ENCODE peak calls at places on chromosomes 16 and 17, in seven cellular contexts. One of them, this sample, is unnamed.

GRCh38 chr17:43667506-43668438 is 6.0 kb upstream of the MEOX1 start:
- DNase-seq in GM06990: no peak
- DNase-seq in Caco-2: peak
- DNase-seq in fibroblast of pulmonary artery: peak
- DNase-seq in hepatocyte: peak
- DNase-seq in IMR-90: peak
- DNase-seq in BJ: no peak
- DNase-seq in this sample: no peak

GRCh38 chr17:71237903-71238538 is 882.8 kb upstream of the SOX9 start:
- DNase-seq in IMR-90: peak
- DNase-seq in GM06990: no peak
- DNase-seq in hepatocyte: peak
- DNase-seq in BJ: no peak
- DNase-seq in fibroblast of pulmonary artery: peak
- DNase-seq in Caco-2: peak
- DNase-seq in this sample: peak

GRCh38 chr17:35542990-35543389 is 5.5 kb upstream of the SLFN12L start:
- DNase-seq in GM06990: no peak
- DNase-seq in hepatocyte: no peak
- DNase-seq in IMR-90: no peak
- DNase-seq in BJ: no peak
- DNase-seq in Caco-2: no peak
- DNase-seq in fibroblast of pulmonary artery: no peak
- DNase-seq in this sample: no peak

GRCh38 chr17:51604299-51605020 is 344.1 kb downstream of the UTP18 start:
- DNase-seq in BJ: no peak
- DNase-seq in hepatocyte: no peak
- DNase-seq in GM06990: no peak
- DNase-seq in IMR-90: no peak
- DNase-seq in Caco-2: no peak
- DNase-seq in fibroblast of pulmonary artery: no peak
- DNase-seq in this sample: no peak

GRCh38 chr17:57565119-57565635 is 179.9 kb downstream of the CCDC182 start:
- DNase-seq in BJ: no peak
- DNase-seq in Caco-2: no peak
- DNase-seq in GM06990: no peak
- DNase-seq in hepatocyte: no peak
- DNase-seq in fibroblast of pulmonary artery: no peak
- DNase-seq in IMR-90: no peak
- DNase-seq in this sample: no peak

GRCh38 chr16:84360170-84360569 is 8.2 kb upstream of the ATP2C2 start:
- DNase-seq in GM06990: no peak
- DNase-seq in IMR-90: peak
- DNase-seq in hepatocyte: no peak
- DNase-seq in BJ: no peak
- DNase-seq in fibroblast of pulmonary artery: no peak
- DNase-seq in Caco-2: no peak
- DNase-seq in this sample: no peak

GRCh38 chr16:84851192-84852127 is 31.7 kb downstream of the CRISPLD2 start:
- DNase-seq in hepatocyte: peak
- DNase-seq in Caco-2: peak
- DNase-seq in GM06990: no peak
- DNase-seq in BJ: peak
- DNase-seq in fibroblast of pulmonary artery: peak
- DNase-seq in IMR-90: peak
- DNase-seq in this sample: peak

GRCh38 chr16:89422527-89422904 is 67.8 kb downstream of the ANKRD11 start:
- DNase-seq in Caco-2: no peak
- DNase-seq in GM06990: peak
- DNase-seq in fibroblast of pulmonary artery: peak
- DNase-seq in hepatocyte: no peak
- DNase-seq in BJ: no peak
- DNase-seq in IMR-90: peak
- DNase-seq in this sample: no peak

GRCh38 chr17:13256545-13256944 is 238.7 kb upstream of the ELAC2 start:
- DNase-seq in hepatocyte: no peak
- DNase-seq in IMR-90: no peak
- DNase-seq in fibroblast of pulmonary artery: no peak
- DNase-seq in BJ: no peak
- DNase-seq in Caco-2: no peak
- DNase-seq in GM06990: no peak
- DNase-seq in this sample: no peak

GRCh38 chr16:24499193-24499814 is 40.1 kb upstream of the RBBP6 start:
- DNase-seq in BJ: no peak
- DNase-seq in IMR-90: peak
- DNase-seq in fibroblast of pulmonary artery: peak
- DNase-seq in Caco-2: peak
- DNase-seq in hepatocyte: peak
- DNase-seq in GM06990: no peak
- DNase-seq in this sample: no peak

GRCh38 chr17:82662711-82663261 is 14.5 kb upstream of the WDR45B start:
- DNase-seq in GM06990: no peak
- DNase-seq in BJ: no peak
- DNase-seq in Caco-2: no peak
- DNase-seq in hepatocyte: no peak
- DNase-seq in IMR-90: no peak
- DNase-seq in fibroblast of pulmonary artery: no peak
- DNase-seq in this sample: no peak

GRCh38 chr17:73549841-73550430 is 94.3 kb downstream of the SDK2 start:
- DNase-seq in Caco-2: no peak
- DNase-seq in GM06990: no peak
- DNase-seq in IMR-90: no peak
- DNase-seq in fibroblast of pulmonary artery: no peak
- DNase-seq in hepatocyte: no peak
- DNase-seq in BJ: no peak
- DNase-seq in this sample: no peak

GRCh38 chr16:56450275-56450889 is 750 bp downstream of the NUDT21 start:
- DNase-seq in hepatocyte: peak
- DNase-seq in Caco-2: peak
- DNase-seq in GM06990: peak
- DNase-seq in BJ: no peak
- DNase-seq in IMR-90: peak
- DNase-seq in fibroblast of pulmonary artery: peak
- DNase-seq in this sample: no peak

GRCh38 chr16:11253009-11253994 is 2.7 kb downstream of the SOCS1 start:
- DNase-seq in GM06990: peak
- DNase-seq in Caco-2: no peak
- DNase-seq in hepatocyte: no peak
- DNase-seq in IMR-90: peak
- DNase-seq in BJ: no peak
- DNase-seq in fibroblast of pulmonary artery: no peak
- DNase-seq in this sample: no peak

GRCh38 chr17:79627766-79628690 is 17.2 kb upstream of the RBFOX3 start:
- DNase-seq in GM06990: no peak
- DNase-seq in IMR-90: no peak
- DNase-seq in BJ: no peak
- DNase-seq in Caco-2: no peak
- DNase-seq in fibroblast of pulmonary artery: no peak
- DNase-seq in hepatocyte: no peak
- DNase-seq in this sample: no peak

GRCh38 chr17:55265434-55266021 is 768 bp downstream of the HLF start:
- DNase-seq in hepatocyte: no peak
- DNase-seq in BJ: no peak
- DNase-seq in IMR-90: no peak
- DNase-seq in fibroblast of pulmonary artery: no peak
- DNase-seq in Caco-2: peak
- DNase-seq in GM06990: peak
- DNase-seq in this sample: no peak

GRCh38 chr16:25151996-25152395 is 40.5 kb downstream of the LCMT1 start:
- DNase-seq in fibroblast of pulmonary artery: peak
- DNase-seq in IMR-90: peak
- DNase-seq in GM06990: no peak
- DNase-seq in BJ: peak
- DNase-seq in Caco-2: no peak
- DNase-seq in hepatocyte: no peak
- DNase-seq in this sample: peak

DNA sequence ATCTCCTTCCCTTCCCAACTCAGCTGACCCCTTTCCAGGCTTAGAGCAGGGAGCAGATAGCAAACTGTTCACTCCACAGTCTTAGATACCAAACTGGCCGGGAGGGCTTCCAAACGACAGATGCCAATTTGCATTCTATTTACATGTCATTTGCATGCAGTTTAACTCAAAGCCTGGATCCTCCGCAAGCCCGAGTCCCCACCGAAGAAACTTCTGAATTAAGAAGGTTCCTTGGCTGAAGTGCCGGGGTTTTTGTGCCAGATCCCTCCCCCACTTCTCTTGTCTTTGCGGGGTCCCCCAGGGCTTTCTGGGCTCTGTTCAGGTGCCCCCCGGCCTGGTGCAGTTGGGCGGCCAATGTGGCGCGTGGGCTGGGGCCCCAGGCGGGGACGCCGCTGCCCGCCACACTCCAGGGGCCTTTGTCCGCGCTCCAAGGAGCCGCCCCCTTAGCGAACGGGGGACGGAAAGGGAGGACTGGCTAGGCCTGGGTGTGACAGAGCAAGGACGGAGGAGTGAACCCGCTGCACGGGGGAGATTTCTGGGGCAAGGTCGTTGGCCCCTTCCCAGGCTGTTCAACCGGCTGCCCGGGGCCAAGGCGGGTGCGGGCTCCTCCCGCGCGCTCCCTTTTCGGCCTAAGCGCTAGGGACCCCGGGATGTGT is 1.2 kb downstream of the GPRC5B start:
- DNase-seq in Caco-2: peak
- DNase-seq in fibroblast of pulmonary artery: peak
- DNase-seq in hepatocyte: peak
- DNase-seq in IMR-90: peak
- DNase-seq in GM06990: no peak
- DNase-seq in BJ: no peak
- DNase-seq in this sample: peak
- H3K4me3 ChIP-seq in Caco-2: peak
- H3K4me3 ChIP-seq in fibroblast of pulmonary artery: peak
- H3K4me3 ChIP-seq in hepatocyte: peak
- H3K4me3 ChIP-seq in IMR-90: peak
- H3K4me3 ChIP-seq in GM06990: no peak
- H3K4me3 ChIP-seq in BJ: peak
- H3K4me3 ChIP-seq in this sample: peak

DNA sequence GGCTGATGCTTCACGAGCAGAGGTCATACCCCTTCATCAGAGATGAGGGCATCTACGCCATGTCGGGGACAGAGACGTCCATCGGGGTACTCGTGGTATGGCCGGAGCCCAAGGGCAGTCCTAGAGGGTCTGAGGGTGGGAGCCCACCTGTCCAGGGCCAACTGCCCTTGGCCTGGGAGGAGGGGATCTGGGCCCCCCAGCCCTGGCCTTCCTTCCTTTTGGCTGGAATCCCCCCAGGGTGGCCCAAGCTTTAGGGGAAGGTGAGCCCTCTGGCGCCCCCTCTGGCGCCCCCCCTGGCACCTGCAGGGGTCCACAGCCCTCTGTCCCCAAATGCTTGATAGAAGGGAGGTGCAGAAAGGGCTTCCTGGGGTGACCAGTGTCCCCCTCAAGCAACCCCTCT is 69.3 kb downstream of the SCNN1B start:
- DNase-seq in hepatocyte: no peak
- DNase-seq in IMR-90: no peak
- DNase-seq in GM06990: no peak
- DNase-seq in Caco-2: no peak
- DNase-seq in fibroblast of pulmonary artery: no peak
- DNase-seq in BJ: no peak
- DNase-seq in this sample: no peak
- TF ChIP-seq CTCF in hepatocyte: no peak
- TF ChIP-seq CTCF in IMR-90: no peak
- TF ChIP-seq CTCF in GM06990: peak
- TF ChIP-seq CTCF in Caco-2: no peak
- TF ChIP-seq CTCF in fibroblast of pulmonary artery: no peak
- TF ChIP-seq CTCF in BJ: no peak
- TF ChIP-seq CTCF in this sample: no peak

GRCh38 chr17:77572065-77572601 is 386.4 kb upstream of the TNRC6C start:
- DNase-seq in hepatocyte: no peak
- DNase-seq in IMR-90: no peak
- DNase-seq in BJ: no peak
- DNase-seq in Caco-2: no peak
- DNase-seq in fibroblast of pulmonary artery: no peak
- DNase-seq in GM06990: no peak
- DNase-seq in this sample: no peak

GRCh38 chr17:77572851-77573250 is 385.7 kb upstream of the TNRC6C start:
- DNase-seq in hepatocyte: no peak
- DNase-seq in fibroblast of pulmonary artery: no peak
- DNase-seq in IMR-90: no peak
- DNase-seq in BJ: no peak
- DNase-seq in GM06990: no peak
- DNase-seq in Caco-2: no peak
- DNase-seq in this sample: no peak

GRCh38 chr17:77570565-77570898 is 388.0 kb upstream of the TNRC6C start:
- DNase-seq in BJ: no peak
- DNase-seq in IMR-90: no peak
- DNase-seq in GM06990: no peak
- DNase-seq in Caco-2: no peak
- DNase-seq in fibroblast of pulmonary artery: no peak
- DNase-seq in hepatocyte: no peak
- DNase-seq in this sample: no peak

GRCh38 chr17:77571141-77571540 is 387.4 kb upstream of the TNRC6C start:
- DNase-seq in fibroblast of pulmonary artery: no peak
- DNase-seq in BJ: no peak
- DNase-seq in Caco-2: no peak
- DNase-seq in IMR-90: no peak
- DNase-seq in GM06990: no peak
- DNase-seq in hepatocyte: no peak
- DNase-seq in this sample: no peak

DNA sequence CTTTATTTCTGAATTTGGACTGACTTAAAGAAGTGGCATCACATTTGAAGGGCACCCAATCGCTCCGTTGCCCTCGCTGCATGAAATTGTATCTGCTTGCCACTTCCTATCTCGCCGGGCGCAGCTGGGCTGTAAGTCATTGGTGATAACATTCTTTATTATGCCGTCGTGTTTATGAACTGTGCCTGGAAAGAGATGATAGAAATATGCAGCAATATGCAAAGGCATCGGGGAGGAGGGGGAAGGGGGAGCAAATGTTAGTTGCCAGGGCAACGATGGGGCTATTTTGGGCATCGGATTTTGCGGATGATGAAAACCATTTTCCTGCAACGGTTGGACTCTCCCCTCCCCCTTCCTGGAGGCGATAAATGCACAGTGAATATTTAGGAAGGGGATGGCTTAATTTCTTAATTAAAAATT is 386.9 kb upstream of the TNRC6C start:
- DNase-seq in IMR-90: peak
- DNase-seq in BJ: no peak
- DNase-seq in GM06990: no peak
- DNase-seq in hepatocyte: no peak
- DNase-seq in Caco-2: no peak
- DNase-seq in fibroblast of pulmonary artery: peak
- DNase-seq in this sample: no peak
- H3K4me3 ChIP-seq in IMR-90: no peak
- H3K4me3 ChIP-seq in BJ: no peak
- H3K4me3 ChIP-seq in GM06990: no peak
- H3K4me3 ChIP-seq in hepatocyte: no peak
- H3K4me3 ChIP-seq in Caco-2: no peak
- H3K4me3 ChIP-seq in fibroblast of pulmonary artery: no peak
- H3K4me3 ChIP-seq in this sample: no peak

DNA sequence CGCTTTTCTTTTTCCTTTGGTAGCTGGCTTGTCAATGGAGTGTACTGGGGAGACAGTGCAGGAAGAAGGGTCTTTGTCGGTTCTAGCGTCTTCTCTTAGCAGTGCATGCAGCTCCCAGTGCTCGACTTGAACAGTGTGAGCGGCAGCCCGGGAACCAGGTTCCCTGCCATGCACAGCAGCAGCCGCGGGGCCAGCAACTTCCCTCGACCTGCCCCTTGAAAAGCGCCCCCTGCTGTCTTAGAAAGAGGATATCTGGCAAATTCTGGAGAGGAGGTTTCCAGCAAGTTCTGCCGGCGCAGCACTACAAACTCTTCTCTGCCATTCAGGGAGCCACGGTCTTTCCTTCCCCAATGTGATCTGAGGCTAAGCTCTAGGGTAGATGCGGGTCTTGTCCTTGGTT is 451.5 kb downstream of the PMP22 start:
- DNase-seq in GM06990: no peak
- DNase-seq in hepatocyte: peak
- DNase-seq in Caco-2: peak
- DNase-seq in BJ: no peak
- DNase-seq in IMR-90: no peak
- DNase-seq in fibroblast of pulmonary artery: peak
- DNase-seq in this sample: no peak
- TF ChIP-seq CTCF in GM06990: no peak
- TF ChIP-seq CTCF in hepatocyte: peak
- TF ChIP-seq CTCF in Caco-2: peak
- TF ChIP-seq CTCF in BJ: no peak
- TF ChIP-seq CTCF in IMR-90: no peak
- TF ChIP-seq CTCF in fibroblast of pulmonary artery: peak
- TF ChIP-seq CTCF in this sample: no peak